ENCODE peak calls at places on chromosome 3, in eight cellular contexts. C, N, Q, S, U, L, X and B are unnamed samples.

GRCh38 chr3:160564949-160565441 is 376 bp downstream of the KPNA4 start:
- DNase-seq in C (peak; percentile 68), N (peak; percentile 20), Q (peak; percentile 30), S (no peak), U (peak; percentile 67), L (no peak), X (no peak), B (peak; percentile 10)

GRCh38 chr3:36852071-36852470 is 87.7 kb upstream of the DCLK3 start:
- DNase-seq in C (no peak), N (no peak), Q (no peak), S (no peak), U (no peak), L (no peak), X (no peak), B (no peak)

GRCh38 chr3:185823280-185824044 is 1.4 kb downstream of the IGF2BP2 start:
- DNase-seq in C (peak; percentile 21), N (no peak), Q (no peak), S (no peak), U (peak; percentile 40), L (no peak), X (no peak), B (no peak)

GRCh38 chr3:71156062-71156665 is 427.4 kb downstream of the FOXP1 start:
- DNase-seq in C (no peak), N (no peak), Q (no peak), S (no peak), U (no peak), L (no peak), X (no peak), B (no peak)

GRCh38 chr3:100662113-100662823 is 47.0 kb upstream of the TFG start:
- DNase-seq in C (no peak), N (no peak), Q (no peak), S (no peak), U (peak; percentile 47), L (no peak), X (no peak), B (no peak)

GRCh38 chr3:127097516-127097915 is 95.4 kb upstream of the PRR23E start:
- DNase-seq in C (no peak), N (no peak), Q (no peak), S (no peak), U (no peak), L (no peak), X (no peak), B (no peak)

GRCh38 chr3:8839607-8840325 is 70.4 kb upstream of the OXTR start:
- DNase-seq in C (no peak), N (no peak), Q (no peak), S (no peak), U (no peak), L (no peak), X (no peak), B (no peak)

GRCh38 chr3:191383104-191383503 is 52.8 kb upstream of the UTS2B start:
- DNase-seq in C (no peak), N (no peak), Q (no peak), S (no peak), U (peak; percentile 76), L (peak; percentile 36), X (no peak), B (no peak)

GRCh38 chr3:66394261-66395249 is 106.3 kb downstream of the LRIG1 start:
- DNase-seq in C (no peak), N (no peak), Q (no peak), S (no peak), U (no peak), L (no peak), X (no peak), B (no peak)

GRCh38 chr3:55128201-55128870 is 200.5 kb upstream of the LRTM1 start:
- DNase-seq in C (no peak), N (no peak), Q (no peak), S (no peak), U (peak; percentile 53), L (no peak), X (no peak), B (no peak)

GRCh38 chr3:97968376-97968775 is 3.9 kb downstream of the RIOX2 start:
- DNase-seq in C (peak; percentile 45), N (no peak), Q (no peak), S (no peak), U (no peak), L (no peak), X (no peak), B (no peak)

GRCh38 chr3:77506384-77506783 is 466.5 kb downstream of the ROBO2 start:
- DNase-seq in C (no peak), N (no peak), Q (no peak), S (no peak), U (no peak), L (no peak), X (no peak), B (no peak)

GRCh38 chr3:59367150-59367549 is 317.3 kb upstream of the CFAP20DC start:
- DNase-seq in C (no peak), N (no peak), Q (no peak), S (no peak), U (no peak), L (no peak), X (no peak), B (no peak)

GRCh38 chr3:114323546-114324254 is 29.9 kb downstream of the TIGIT start:
- DNase-seq in C (no peak), N (no peak), Q (no peak), S (no peak), U (no peak), L (no peak), X (no peak), B (no peak)

GRCh38 chr3:147113293-147114045 is 292.9 kb downstream of the ZIC4 start:
- DNase-seq in C (no peak), N (no peak), Q (peak; percentile 79), S (no peak), U (peak; percentile 93), L (peak; percentile 75), X (no peak), B (no peak)

GRCh38 chr3:184414418-184415228 is 34.8 kb downstream of the CHRD start:
- DNase-seq in C (no peak), N (no peak), Q (no peak), S (no peak), U (no peak), L (no peak), X (no peak), B (no peak)

GRCh38 chr3:194274424-194275085 is 76.6 kb downstream of the CPN2 start:
- DNase-seq in C (no peak), N (no peak), Q (no peak), S (no peak), U (peak; percentile 14), L (no peak), X (no peak), B (no peak)

GRCh38 chr3:31341130-31341529 is 191.6 kb upstream of the STT3B start:
- DNase-seq in C (no peak), N (no peak), Q (no peak), S (no peak), U (no peak), L (no peak), X (no peak), B (no peak)

GRCh38 chr3:119349353-119349752 is 55.2 kb downstream of the ARHGAP31 start:
- DNase-seq in C (no peak), N (no peak), Q (no peak), S (no peak), U (no peak), L (no peak), X (no peak), B (no peak)

GRCh38 chr3:73908218-73908617 is 283.5 kb upstream of the PDZRN3 start:
- DNase-seq in C (no peak), N (no peak), Q (no peak), S (no peak), U (no peak), L (no peak), X (no peak), B (no peak)

GRCh38 chr3:23877324-23877980 is 39.3 kb downstream of the NKIRAS1 start:
- DNase-seq in C (no peak), N (no peak), Q (peak; percentile 87), S (no peak), U (peak; percentile 86), L (no peak), X (no peak), B (no peak)

GRCh38 chr3:131231710-131232348 is 149.7 kb upstream of the NUDT16 start:
- DNase-seq in C (no peak), N (no peak), Q (no peak), S (no peak), U (peak; percentile 52), L (no peak), X (no peak), B (no peak)

GRCh38 chr3:100500320-100500880 is 8.0 kb downstream of the TMEM45A start:
- DNase-seq in C (no peak), N (no peak), Q (no peak), S (no peak), U (peak; percentile 29), L (no peak), X (no peak), B (no peak)

GRCh38 chr3:194800014-194800413 is 114.3 kb downstream of the FAM43A start:
- DNase-seq in C (no peak), N (no peak), Q (no peak), S (no peak), U (no peak), L (no peak), X (no peak), B (no peak)

GRCh38 chr3:42051384-42052131 is 39.6 kb upstream of the TRAK1 start:
- DNase-seq in C (no peak), N (no peak), Q (no peak), S (no peak), U (no peak), L (no peak), X (no peak), B (no peak)

GRCh38 chr3:74591946-74592345 is 22.5 kb downstream of the CNTN3 start:
- DNase-seq in C (no peak), N (no peak), Q (no peak), S (no peak), U (peak; percentile 5), L (no peak), X (no peak), B (no peak)

GRCh38 chr3:193040836-193041672 is 123.4 kb upstream of the MB21D2 start:
- DNase-seq in C (no peak), N (no peak), Q (peak; percentile 29), S (peak; percentile 30), U (peak; percentile 61), L (peak; percentile 13), X (peak; percentile 5), B (peak; percentile 21)

GRCh38 chr3:126895178-126896066 is 87.5 kb upstream of the PLXNA1 start:
- DNase-seq in C (no peak), N (no peak), Q (no peak), S (no peak), U (peak; percentile 45), L (no peak), X (no peak), B (no peak)

GRCh38 chr3:39139442-39139841 is 13.9 kb downstream of the CSRNP1 start:
- DNase-seq in C (no peak), N (no peak), Q (no peak), S (no peak), U (no peak), L (no peak), X (no peak), B (no peak)